ENCODE peak calls at places on chromosomes 2 and 18, in eight cellular contexts. I, U, M, G, K, D, J and A are unnamed samples.
A peak's percentile ranks its signal among the peaks of the same experiment; 100 is the strongest.

GRCh38 chr2:220586980-220587549 is 959.6 kb downstream of the SLC4A3 start:
- DNase-seq in K (no peak), U (no peak), D (no peak), I (no peak), G (no peak), M (no peak), J (no peak), A (no peak)

GRCh38 chr2:216633616-216634316 is 546 bp downstream of the IGFBP2 start:
- DNase-seq in K (peak; percentile 13), I (peak; percentile 44), D (peak; percentile 49), J (peak; percentile 62), U (no peak), G (no peak), M (peak; percentile 34), A (no peak)

GRCh38 chr18:13503839-13504238 is 222.5 kb downstream of the FAM210A start:
- DNase-seq in I (no peak), D (no peak), U (no peak), J (no peak), K (no peak), M (no peak), G (no peak), A (no peak)

GRCh38 chr2:177970670-177971454 is 101.7 kb downstream of the PDE11A start:
- DNase-seq in I (no peak), G (no peak), U (no peak), K (no peak), D (no peak), J (no peak), M (no peak), A (no peak)

GRCh38 chr2:70103531-70104061 is 16.3 kb downstream of the PCBP1 start:
- DNase-seq in I (no peak), K (no peak), U (no peak), D (no peak), J (no peak), M (no peak), G (no peak), A (no peak)

GRCh38 chr2:69059731-69060290 is 46.8 kb downstream of the ANTXR1 start:
- DNase-seq in D (no peak), G (no peak), K (no peak), M (no peak), I (no peak), J (no peak), U (no peak), A (no peak)

GRCh38 chr2:105274046-105274445 is 32.5 kb downstream of the GPR45 start:
- DNase-seq in U (no peak), D (no peak), G (peak; percentile 64), K (peak; percentile 86), J (no peak), I (no peak), M (no peak), A (no peak)

GRCh38 chr18:8946046-8946838 is 156.3 kb upstream of the NDUFV2 start:
- DNase-seq in K (no peak), U (no peak), M (no peak), G (no peak), D (no peak), J (no peak), I (no peak), A (no peak)

GRCh38 chr2:15757820-15758586 is 166.3 kb downstream of the DDX1 start:
- DNase-seq in I (no peak), D (no peak), J (no peak), M (no peak), U (no peak), G (no peak), K (no peak), A (no peak)

GRCh38 chr2:138500592-138501426 is 761 bp upstream of the SPOPL start:
- DNase-seq in U (no peak), D (no peak), K (no peak), J (no peak), I (peak; percentile 17), M (no peak), G (no peak), A (peak; percentile 45)

GRCh38 chr2:237141556-237141955 is 55.9 kb downstream of the COPS8 start:
- DNase-seq in M (no peak), I (no peak), D (no peak), U (no peak), J (no peak), K (no peak), G (no peak), A (no peak)

GRCh38 chr2:30040147-30040546 is 106.7 kb upstream of the YPEL5 start:
- DNase-seq in G (no peak), K (no peak), I (no peak), M (no peak), J (no peak), D (no peak), U (no peak), A (no peak)

GRCh38 chr2:174744111-174744510 is 20.2 kb downstream of the CHRNA1 start:
- DNase-seq in D (no peak), U (no peak), I (no peak), M (no peak), J (no peak), K (no peak), G (no peak), A (no peak)

GRCh38 chr2:197706839-197707207 is 1.7 kb downstream of the MARS2 start:
- DNase-seq in K (no peak), I (peak; percentile 12), M (no peak), U (no peak), J (no peak), G (no peak), D (no peak), A (no peak)

GRCh38 chr2:135150711-135151110 is 98.6 kb downstream of the RAB3GAP1 start:
- DNase-seq in D (no peak), M (no peak), J (no peak), I (no peak), U (no peak), K (no peak), G (no peak), A (peak; percentile 43)

GRCh38 chr2:101124684-101125366 is 26.4 kb downstream of the TBC1D8 start:
- DNase-seq in G (peak; percentile 98), J (no peak), U (peak; percentile 65), K (peak; percentile 67), D (no peak), M (no peak), I (no peak), A (peak; percentile 86)

GRCh38 chr2:200695178-200695930 is 109.5 kb downstream of the AOX1 start:
- DNase-seq in K (no peak), M (no peak), D (no peak), G (no peak), U (no peak), I (no peak), J (no peak), A (no peak)

GRCh38 chr2:152222975-152223638 is 47.5 kb upstream of the STAM2 start:
- DNase-seq in D (peak; percentile 78), U (no peak), K (peak; percentile 57), M (peak; percentile 89), G (no peak), J (peak; percentile 57), I (peak; percentile 35), A (no peak)

GRCh38 chr18:58776084-58776483 is 88.6 kb upstream of the ZNF532 start:
- DNase-seq in G (no peak), I (no peak), J (no peak), U (no peak), K (no peak), M (no peak), D (no peak), A (no peak)

GRCh38 chr2:68591225-68591624 is 52.2 kb upstream of the PROKR1 start:
- DNase-seq in K (no peak), J (no peak), M (no peak), D (no peak), I (no peak), U (no peak), G (no peak), A (no peak)

GRCh38 chr2:31322376-31322775 is 88.4 kb downstream of the EHD3 start:
- DNase-seq in U (no peak), I (no peak), G (no peak), D (no peak), M (no peak), J (peak; percentile 15), K (no peak), A (no peak)

GRCh38 chr18:50158866-50159653 is 35.9 kb downstream of the MYO5B start:
- DNase-seq in U (no peak), I (no peak), K (no peak), M (peak; percentile 91), G (no peak), D (peak; percentile 95), J (no peak), A (peak; percentile 74)

GRCh38 chr18:63111549-63112402 is 207.8 kb downstream of the BCL2 start:
- DNase-seq in K (peak; percentile 18), I (no peak), D (peak; percentile 68), U (no peak), J (no peak), G (no peak), M (peak; percentile 59), A (no peak)

GRCh38 chr2:146123256-146123655 is 1603.3 kb upstream of the ZEB2 start:
- DNase-seq in I (no peak), G (no peak), M (no peak), J (no peak), K (no peak), D (no peak), U (no peak), A (no peak)

GRCh38 chr2:158034198-158034831 is 67.4 kb upstream of the UPP2 start:
- DNase-seq in K (peak; percentile 83), I (peak; percentile 51), U (no peak), D (peak; percentile 61), G (no peak), M (peak; percentile 55), J (peak; percentile 68), A (peak; percentile 75)

GRCh38 chr2:8214221-8214620 is 467.6 kb upstream of the ID2 start:
- DNase-seq in D (no peak), M (no peak), J (no peak), I (no peak), K (no peak), U (no peak), G (no peak), A (no peak)

GRCh38 chr2:231000211-231000904 is 4.4 kb downstream of the SPATA3 start:
- DNase-seq in M (no peak), G (no peak), U (no peak), K (no peak), D (no peak), I (no peak), J (no peak), A (no peak)

GRCh38 chr2:167134381-167135072 is 246.2 kb downstream of the XIRP2 start:
- DNase-seq in D (no peak), K (no peak), G (no peak), I (no peak), J (no peak), U (no peak), M (peak; percentile 24), A (no peak)